ENCODE peak calls at places on chromosome 6, in ten cellular contexts. J is HL-60, C is GM06990, Q is fibroblast of lung, S is foreskin fibroblast, H is K562, F is B cell, X is nephron progenitor cell, D is left ventricle myocardium inferior, T is tibial artery. G is an unnamed sample.

GRCh38 chr6:9699890-9700289 is 715.0 kb downstream of the TFAP2A start:
- DNase-seq in S (no peak), F (no peak), C (no peak), T (no peak), D (no peak), X (no peak), J (no peak), H (no peak), Q (no peak), G (no peak)

GRCh38 chr6:108565893-108566292 is 5.2 kb downstream of the FOXO3 start:
- DNase-seq in X (no peak), C (peak), Q (peak), D (no peak), T (peak), S (peak), F (peak), H (no peak), J (peak), G (no peak)

GRCh38 chr6:151962246-151962846 is 154.9 kb downstream of the ESR1 start:
- DNase-seq in H (no peak), D (no peak), J (no peak), S (peak), F (no peak), Q (peak), T (no peak), C (no peak), X (no peak), G (no peak)

GRCh38 chr6:139278190-139278589 is 13.6 kb downstream of the TXLNB start:
- DNase-seq in T (no peak), Q (peak), S (no peak), F (no peak), C (no peak), H (no peak), X (no peak), D (no peak), J (no peak), G (no peak)

GRCh38 chr6:129493396-129493902 is 216.5 kb downstream of the ARHGAP18 start:
- DNase-seq in J (no peak), Q (peak), C (no peak), H (no peak), T (no peak), X (no peak), D (no peak), F (no peak), S (peak), G (no peak)

GRCh38 chr6:167921831-167922230 is 75.6 kb upstream of the KIF25 start:
- DNase-seq in T (no peak), C (no peak), J (no peak), X (no peak), D (no peak), S (no peak), H (no peak), Q (no peak), F (no peak), G (no peak)

GRCh38 chr6:105459049-105459448 is 56.2 kb upstream of the PREP start:
- DNase-seq in J (no peak), Q (peak), S (peak), T (no peak), H (no peak), D (no peak), C (peak), F (no peak), X (no peak), G (peak)

GRCh38 chr6:75602164-75602896 is 650 bp downstream of the SENP6 start:
- DNase-seq in T (peak), X (peak), F (peak), C (peak), H (peak), J (no peak), Q (peak), S (peak), D (peak), G (peak)

GRCh38 chr6:4323322-4323721 is 187.9 kb upstream of the ECI2 start:
- DNase-seq in H (no peak), Q (no peak), D (no peak), X (no peak), S (no peak), J (no peak), C (no peak), T (no peak), F (no peak), G (no peak)

GRCh38 chr6:6714498-6715360 is 126.2 kb downstream of the LY86 start:
- DNase-seq in J (no peak), C (no peak), F (no peak), X (no peak), T (no peak), D (no peak), S (no peak), H (no peak), Q (peak), G (no peak)

GRCh38 chr6:90938116-90938515 is 351.2 kb upstream of the MAP3K7 start:
- DNase-seq in Q (peak), T (no peak), H (no peak), S (no peak), D (no peak), F (no peak), C (no peak), J (no peak), X (no peak), G (no peak)

GRCh38 chr6:167152858-167153257 is 4.9 kb downstream of the GPR31 start:
- DNase-seq in J (no peak), C (peak), X (no peak), H (no peak), F (peak), Q (no peak), S (no peak), T (no peak), D (no peak), G (peak)

GRCh38 chr6:134317471-134318131 is at the start of gene SGK1:
- DNase-seq in F (no peak), D (no peak), J (no peak), H (no peak), X (peak), T (peak), Q (peak), C (peak), S (no peak), G (no peak)

GRCh38 chr6:15473741-15474161 is 189.1 kb downstream of the DTNBP1 start:
- DNase-seq in D (no peak), X (no peak), F (no peak), Q (peak), T (no peak), C (no peak), H (no peak), J (no peak), S (peak), G (no peak)

GRCh38 chr6:39948156-39948850 is 14.0 kb upstream of the MOCS1 start:
- DNase-seq in H (no peak), Q (no peak), X (no peak), T (no peak), C (no peak), J (no peak), D (no peak), F (no peak), S (no peak), G (no peak)

GRCh38 chr6:29553268-29554057 is 6.1 kb downstream of the UBD start:
- DNase-seq in S (peak), F (no peak), X (peak), Q (peak), H (no peak), C (peak), D (peak), T (peak), J (no peak), G (peak)

GRCh38 chr6:135114355-135115145 is 59.9 kb upstream of the HBS1L start:
- DNase-seq in D (no peak), H (no peak), C (peak), J (no peak), S (no peak), Q (no peak), X (no peak), F (peak), T (no peak), G (peak)

GRCh38 chr6:116528800-116529199 is 16.7 kb downstream of the TRAPPC3L start:
- DNase-seq in T (no peak), C (no peak), D (no peak), H (no peak), S (no peak), X (no peak), F (no peak), Q (peak), J (no peak), G (no peak)

GRCh38 chr6:166850677-166851076 is 105.7 kb downstream of the RNASET2 start:
- DNase-seq in H (peak), X (no peak), T (no peak), F (no peak), C (no peak), D (no peak), Q (no peak), S (no peak), J (no peak), G (no peak)

GRCh38 chr6:166542580-166542912 is 43.9 kb downstream of the RAMACL start:
- DNase-seq in H (no peak), F (no peak), C (no peak), S (no peak), D (no peak), T (no peak), J (no peak), Q (peak), X (no peak), G (no peak)

GRCh38 chr6:52538921-52539354 is 37.9 kb downstream of the TRAM2 start:
- DNase-seq in Q (peak), J (no peak), D (no peak), S (no peak), F (no peak), H (no peak), T (no peak), C (no peak), X (no peak), G (no peak)

GRCh38 chr6:3157151-3157933 is at the start of gene TUBB2A:
- DNase-seq in C (peak), X (peak), D (peak), J (peak), Q (peak), S (peak), F (peak), H (peak), T (peak), G (peak)

DNA sequence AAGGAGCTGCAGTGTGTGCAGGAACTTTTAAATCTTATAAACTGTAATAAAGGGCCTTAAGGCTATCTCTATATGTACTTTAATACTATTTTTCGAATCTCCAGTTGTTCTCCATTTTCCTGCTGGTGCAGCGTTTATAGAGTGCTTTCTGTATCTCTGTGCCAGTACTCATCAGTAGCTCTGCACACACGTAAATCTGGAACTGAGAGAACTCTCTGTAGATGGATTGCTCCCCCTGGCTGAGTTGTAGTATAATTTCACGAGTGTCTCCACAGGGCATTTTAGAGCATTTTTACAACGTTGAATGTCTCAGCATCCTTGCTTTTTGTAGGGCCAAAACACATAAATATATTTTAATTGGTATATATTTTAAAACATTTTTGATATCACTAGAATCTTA is 256.5 kb downstream of the TRDN start:
- DNase-seq in J (no peak), C (no peak), T (no peak), F (no peak), Q (peak), D (no peak), S (no peak), X (peak), H (peak), G (no peak)
- TF ChIP-seq CTCF in J (no peak), C (peak), T (no peak), F (no peak), Q (peak), D (peak), S (no peak), X (peak), H (peak), G (peak)

GRCh38 chr6:26607434-26608230 is 10.9 kb downstream of the ABT1 start:
- DNase-seq in Q (peak), S (peak), D (no peak), T (no peak), H (peak), J (no peak), X (peak), C (peak), F (peak), G (peak)
- TF ChIP-seq CTCF in Q (peak), S (peak), D (peak), T (peak), H (peak), J (peak), X (peak), C (peak), F (peak), G (peak)

DNA sequence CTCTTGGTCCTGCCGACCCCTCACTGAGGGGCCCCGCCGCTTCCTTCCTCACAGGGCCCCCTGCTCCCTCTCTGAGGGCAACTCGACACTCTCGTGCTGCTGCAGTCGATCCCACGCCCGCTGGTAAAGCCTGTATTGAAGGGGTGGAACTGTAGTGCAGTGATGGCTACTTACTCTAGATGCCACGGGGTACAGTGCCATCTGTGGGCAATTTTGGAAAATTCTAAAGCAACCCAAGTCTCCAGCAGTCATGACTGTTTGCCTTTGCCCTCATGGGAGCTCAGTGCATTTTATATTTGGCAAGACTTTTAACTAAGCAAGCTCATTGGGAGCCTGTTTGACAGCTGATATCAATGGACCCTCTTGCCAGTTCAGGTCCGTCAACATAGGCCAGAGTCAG is 6.5 kb upstream of the C6orf136 start:
- DNase-seq in X (no peak), D (no peak), H (no peak), J (no peak), Q (no peak), C (no peak), S (no peak), T (no peak), F (no peak), G (no peak)
- TF ChIP-seq CTCF in X (no peak), D (no peak), H (no peak), J (no peak), Q (no peak), C (no peak), S (no peak), T (no peak), F (no peak), G (no peak)

DNA sequence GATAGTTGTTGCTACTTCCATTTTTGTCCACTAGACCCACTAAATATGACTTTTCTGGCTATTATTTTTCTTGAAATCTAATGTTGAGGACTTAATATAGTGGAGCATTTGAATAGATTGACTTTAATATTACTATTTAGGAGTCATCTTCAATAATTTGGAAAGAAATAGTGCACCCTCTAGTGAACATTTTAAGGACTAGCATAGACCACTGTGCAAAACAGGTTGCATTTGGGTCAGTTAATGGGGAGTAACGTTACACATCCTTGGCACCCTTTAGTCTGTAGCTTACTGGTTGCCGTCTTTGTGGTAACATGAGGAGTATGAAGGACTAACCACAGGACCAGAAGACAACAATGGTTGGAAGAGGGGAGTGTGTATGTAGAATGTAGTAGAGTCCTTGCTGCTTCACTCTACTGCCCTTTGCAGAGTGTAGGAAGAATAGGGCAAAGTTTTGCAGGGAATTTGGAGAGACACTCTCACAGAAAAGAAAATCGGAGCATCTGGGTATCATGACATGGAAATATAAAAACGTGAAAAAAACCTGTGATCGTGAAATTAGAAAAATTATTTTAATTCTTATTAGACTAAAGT is 25.2 kb downstream of the RFPL4B start:
- DNase-seq in S (no peak), F (no peak), X (no peak), C (no peak), J (no peak), T (no peak), H (no peak), D (no peak), Q (peak), G (no peak)
- TF ChIP-seq CTCF in S (peak), F (no peak), X (peak), C (peak), J (peak), T (peak), H (peak), D (peak), Q (peak), G (peak)

G was measured in GM13977.